ENCODE peak calls at places on chromosomes 13 and 19, in ten cellular contexts. K, B, G, P, E, J, L, O, X and N are unnamed samples.

GRCh38 chr13:109840201-109840892 is 54.0 kb upstream of the IRS2 start:
- DNase-seq in K (no peak), B (no peak), G (no peak), P (no peak), E (no peak), J (no peak), L (no peak), O (no peak), X (peak; percentile 72), N (no peak)

GRCh38 chr13:52010890-52011689 is at the start of gene ATP7B:
- DNase-seq in K (no peak), B (no peak), G (peak; percentile 6), P (peak; percentile 52), E (peak; percentile 68), J (peak; percentile 81), L (no peak), O (peak; percentile 23), X (peak; percentile 78), N (peak; percentile 15)

GRCh38 chr13:27358420-27358819 is 66.0 kb upstream of the GTF3A start:
- DNase-seq in K (no peak), B (no peak), G (no peak), P (no peak), E (no peak), J (peak; percentile 23), L (no peak), O (no peak), X (no peak), N (no peak)

GRCh38 chr13:102993348-102993747 is 72.9 kb downstream of the SLC10A2 start:
- DNase-seq in K (no peak), B (no peak), G (no peak), P (no peak), E (no peak), J (no peak), L (no peak), O (no peak), X (no peak), N (no peak)

GRCh38 chr19:8512115-8512967 is 1.6 kb downstream of the ZNF414 start:
- DNase-seq in K (no peak), B (no peak), G (no peak), P (no peak), E (no peak), J (peak; percentile 85), L (no peak), O (no peak), X (peak; percentile 33), N (no peak)

GRCh38 chr19:55549500-55550320 is 4.4 kb upstream of the SBK3 start:
- DNase-seq in K (no peak), B (no peak), G (no peak), P (no peak), E (no peak), J (peak; percentile 83), L (no peak), O (no peak), X (peak; percentile 88), N (no peak)

GRCh38 chr13:43876366-43876765 is 3.2 kb downstream of the CCDC122 start:
- DNase-seq in K (no peak), B (no peak), G (no peak), P (no peak), E (no peak), J (no peak), L (no peak), O (no peak), X (no peak), N (no peak)

GRCh38 chr19:18833849-18834643 is 2.3 kb downstream of the UPF1 start:
- DNase-seq in K (no peak), B (no peak), G (peak; percentile 56), P (no peak), E (no peak), J (peak; percentile 52), L (no peak), O (no peak), X (peak; percentile 71), N (no peak)

GRCh38 chr19:18160792-18161690 is 8.1 kb downstream of the PIK3R2 start:
- DNase-seq in K (peak; percentile 75), B (peak; percentile 51), G (peak; percentile 70), P (peak; percentile 80), E (peak; percentile 83), J (peak; percentile 82), L (peak; percentile 58), O (peak; percentile 58), X (peak; percentile 88), N (no peak)

GRCh38 chr19:13152854-13153626 is 2.8 kb downstream of the IER2 start:
- DNase-seq in K (peak; percentile 96), B (peak; percentile 99), G (peak; percentile 74), P (peak; percentile 93), E (peak; percentile 98), J (peak; percentile 98), L (peak; percentile 97), O (peak; percentile 95), X (peak; percentile 97), N (peak; percentile 97)

GRCh38 chr13:28640861-28641599 is 17.9 kb upstream of the POMP start:
- DNase-seq in K (no peak), B (no peak), G (no peak), P (no peak), E (no peak), J (no peak), L (peak; percentile 23), O (no peak), X (no peak), N (peak; percentile 28)

GRCh38 chr19:29618434-29618833 is 12.4 kb downstream of the POP4 start:
- DNase-seq in K (no peak), B (no peak), G (no peak), P (no peak), E (no peak), J (no peak), L (no peak), O (no peak), X (no peak), N (no peak)

GRCh38 chr19:35740108-35740422 is 2.2 kb downstream of the IGFLR1 start:
- DNase-seq in K (no peak), B (no peak), G (no peak), P (no peak), E (no peak), J (no peak), L (no peak), O (no peak), X (peak; percentile 25), N (no peak)

GRCh38 chr13:86974995-86975328 is 696.2 kb upstream of the SLITRK5 start:
- DNase-seq in K (no peak), B (no peak), G (no peak), P (peak; percentile 2), E (no peak), J (peak; percentile 35), L (no peak), O (no peak), X (peak; percentile 46), N (no peak)

GRCh38 chr13:91017031-91017668 is 330.3 kb upstream of the MIR17HG start:
- DNase-seq in K (no peak), B (no peak), G (peak; percentile 44), P (peak; percentile 50), E (no peak), J (peak; percentile 64), L (no peak), O (no peak), X (peak; percentile 66), N (no peak)

GRCh38 chr13:59444210-59444857 is 719.4 kb downstream of the DIAPH3 start:
- DNase-seq in K (no peak), B (no peak), G (no peak), P (no peak), E (no peak), J (no peak), L (no peak), O (no peak), X (no peak), N (no peak)

GRCh38 chr13:39688699-39689405 is 33.4 kb downstream of the COG6 start:
- DNase-seq in K (no peak), B (no peak), G (no peak), P (no peak), E (no peak), J (no peak), L (no peak), O (no peak), X (no peak), N (no peak)

GRCh38 chr13:94860981-94861407 is 148.6 kb upstream of the SOX21 start:
- DNase-seq in K (no peak), B (peak; percentile 22), G (no peak), P (no peak), E (no peak), J (no peak), L (no peak), O (peak; percentile 44), X (no peak), N (no peak)

DNA sequence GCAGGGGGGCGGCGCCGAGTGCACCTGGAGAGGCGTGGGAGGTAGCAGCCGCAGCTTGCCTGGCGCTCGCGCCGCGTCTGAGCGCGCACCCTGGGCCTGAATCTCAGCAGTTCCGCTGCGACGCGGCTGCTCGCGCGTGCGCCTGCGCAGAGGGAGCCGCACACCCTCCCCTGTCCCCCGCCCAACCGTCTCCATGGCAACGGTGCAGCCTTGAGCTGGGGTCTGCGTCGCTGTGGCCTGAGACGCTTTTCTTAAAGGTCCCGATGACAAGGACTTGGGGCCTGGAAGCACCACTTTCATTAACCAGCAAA is at the start of gene PNMA8B:
- DNase-seq in K (peak; percentile 45), B (no peak), G (peak; percentile 21), P (peak; percentile 96), E (peak; percentile 83), J (peak; percentile 98), L (no peak), O (no peak), X (peak; percentile 100), N (peak; percentile 58)
- H3K4me3 ChIP-seq in K (peak within 1 kb of the TSS; percentile 25), B (peak within 1 kb of the TSS; percentile 26), G (no peak within 1 kb of the TSS), P (peak within 1 kb of the TSS; percentile 38), E (peak within 1 kb of the TSS; percentile 29), J (peak within 1 kb of the TSS; percentile 76), L (peak within 1 kb of the TSS; percentile 17), O (peak within 1 kb of the TSS; percentile 38), X (peak within 1 kb of the TSS; percentile 47), N (no peak within 1 kb of the TSS)

GRCh38 chr19:10100163-10100785 is 2.2 kb downstream of the ANGPTL6 start:
- DNase-seq in K (no peak), B (no peak), G (no peak), P (no peak), E (no peak), J (no peak), L (no peak), O (no peak), X (no peak), N (no peak)
- H3K4me1 ChIP-seq in K (peaks cover 3% of the 10 kb centered on the region), B (peaks cover 12% of the 10 kb centered on the region), G (peaks cover 10% of the 10 kb centered on the region), P (no peaks in the 10 kb centered on the region), E (peaks cover 13% of the 10 kb centered on the region), J (no peaks in the 10 kb centered on the region), L (no peaks in the 10 kb centered on the region), O (peaks cover 6% of the 10 kb centered on the region), X (no peaks in the 10 kb centered on the region), N (peaks cover 12% of the 10 kb centered on the region)

GRCh38 chr13:100339411-100339935 is 249.1 kb downstream of the GGACT start:
- DNase-seq in K (no peak), B (no peak), G (no peak), P (no peak), E (no peak), J (no peak), L (no peak), O (no peak), X (no peak), N (no peak)
- H3K27ac ChIP-seq in K (no peak overlapping the region), B (no peak overlapping the region), G (no peak overlapping the region), P (no peak overlapping the region), E (no peak overlapping the region), J (no peak overlapping the region), L (no peak overlapping the region), O (no peak overlapping the region), X (no peak overlapping the region), N (no peak overlapping the region)

DNA sequence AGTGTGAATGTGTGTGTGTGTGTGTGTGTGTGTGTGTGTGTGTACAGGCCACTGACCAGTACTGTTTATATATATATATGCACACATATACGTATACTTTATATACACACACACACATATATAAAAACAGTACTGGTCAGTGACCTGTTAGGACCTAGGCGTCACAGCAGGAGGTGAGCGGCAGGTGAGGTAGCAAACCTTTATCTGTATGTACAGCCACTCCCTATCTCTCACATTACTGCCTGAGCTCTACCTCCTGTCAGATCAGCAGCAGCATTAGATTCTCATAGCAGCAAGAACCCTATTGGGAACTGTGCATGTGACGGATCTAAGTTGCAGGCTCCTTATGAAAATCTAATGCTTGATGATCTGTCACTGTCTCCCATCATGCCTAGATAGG is 34.5 kb downstream of the TBC1D4 start:
- DNase-seq in K (no peak), B (no peak), G (no peak), P (no peak), E (no peak), J (no peak), L (no peak), O (no peak), X (no peak), N (no peak)
- H3K4me3 ChIP-seq in K (no peak overlapping the region), B (no peak overlapping the region), G (no peak overlapping the region), P (no peak overlapping the region), E (no peak overlapping the region), J (no peak overlapping the region), L (no peak overlapping the region), O (no peak overlapping the region), X (no peak overlapping the region), N (no peak overlapping the region)